ENCODE peak calls at places on chromosomes 2 and 18, in five cellular contexts. S is neuronal stem cell, K is IMR-90, V is H1, D is mesendoderm. A is an unnamed sample.

GRCh38 chr2:203097735-203098134 is 83.1 kb downstream of the NBEAL1 start:
- DNase-seq in S (no peak), K (peak), V (no peak), D (peak), A (no peak)

GRCh38 chr2:10359731-10360329 is 57.1 kb downstream of the HPCAL1 start:
- DNase-seq in S (no peak), K (no peak), V (no peak), D (no peak), A (no peak)

GRCh38 chr2:68282814-68283812 is 30.8 kb upstream of the PPP3R1 start:
- DNase-seq in S (no peak), K (peak), V (no peak), D (peak), A (no peak)

GRCh38 chr18:36809590-36810381 is 19.0 kb downstream of the TPGS2 start:
- DNase-seq in S (peak), K (peak), V (no peak), D (peak), A (peak)

GRCh38 chr18:9649164-9649540 is 34.8 kb upstream of the PPP4R1 start:
- DNase-seq in S (no peak), K (peak), V (no peak), D (no peak), A (no peak)

GRCh38 chr2:64488050-64488974 is 34.4 kb downstream of the LGALSL start:
- DNase-seq in S (peak), K (peak), V (peak), D (peak), A (peak)

GRCh38 chr2:203673933-203674332 is 32.5 kb upstream of the CD28 start:
- DNase-seq in S (no peak), K (no peak), V (no peak), D (no peak), A (no peak)

GRCh38 chr2:118010470-118010869 is 3.4 kb downstream of the CCDC93 start:
- DNase-seq in S (no peak), K (no peak), V (no peak), D (no peak), A (no peak)

GRCh38 chr2:222322241-222322640 is 23.4 kb upstream of the PAX3 start:
- DNase-seq in S (no peak), K (no peak), V (no peak), D (no peak), A (no peak)

GRCh38 chr2:239598732-239599090 is 197.9 kb upstream of the HDAC4 start:
- DNase-seq in S (no peak), K (no peak), V (no peak), D (peak), A (peak)

GRCh38 chr18:22277758-22278157 is 108.4 kb downstream of the GATA6 start:
- DNase-seq in S (no peak), K (peak), V (no peak), D (no peak), A (no peak)

GRCh38 chr18:55275042-55275897 is 312.7 kb downstream of the TCF4 start:
- DNase-seq in S (no peak), K (peak), V (no peak), D (peak), A (no peak)

GRCh38 chr18:51054764-51055163 is 24.8 kb downstream of the SMAD4 start:
- DNase-seq in S (no peak), K (peak), V (no peak), D (no peak), A (no peak)

GRCh38 chr2:40511661-40512213 is 59.8 kb upstream of the SLC8A1 start:
- DNase-seq in S (no peak), K (peak), V (no peak), D (peak), A (no peak)

GRCh38 chr2:190591972-190592371 is 56.9 kb upstream of the NAB1 start:
- DNase-seq in S (no peak), K (no peak), V (no peak), D (no peak), A (no peak)

GRCh38 chr2:217099561-217099960 is 239.7 kb upstream of the TNP1 start:
- DNase-seq in S (no peak), K (no peak), V (no peak), D (no peak), A (no peak)

GRCh38 chr2:186052930-186053329 is 314.3 kb downstream of the FSIP2 start:
- DNase-seq in S (no peak), K (no peak), V (no peak), D (no peak), A (no peak)

GRCh38 chr2:218291934-218292699 is at the start of gene TMBIM1:
- DNase-seq in S (peak), K (peak), V (no peak), D (peak), A (peak)

GRCh38 chr2:129443235-129443884 is 536.1 kb upstream of the RAB6C start:
- DNase-seq in S (no peak), K (no peak), V (no peak), D (peak), A (no peak)

GRCh38 chr2:210226186-210226585 is 939 bp upstream of the ACADL start:
- DNase-seq in S (no peak), K (no peak), V (no peak), D (peak), A (no peak)

GRCh38 chr18:13700153-13700552 is 26.2 kb downstream of the FAM210A start:
- DNase-seq in S (no peak), K (no peak), V (no peak), D (no peak), A (no peak)

GRCh38 chr2:167784071-167784400 is 463.4 kb downstream of the STK39 start:
- DNase-seq in S (no peak), K (no peak), V (no peak), D (no peak), A (no peak)

GRCh38 chr18:75811156-75811555 is 383.7 kb upstream of the SMIM21 start:
- DNase-seq in S (no peak), K (no peak), V (no peak), D (peak), A (no peak)

GRCh38 chr2:147389218-147389617 is 455.6 kb upstream of the ACVR2A start:
- DNase-seq in S (no peak), K (no peak), V (no peak), D (no peak), A (no peak)

GRCh38 chr18:28178720-28179119 is 1.8 kb upstream of the CDH2 start:
- DNase-seq in S (no peak), K (peak), V (no peak), D (peak), A (no peak)

GRCh38 chr2:134630760-134631159 is 88.0 kb downstream of the TMEM163 start:
- DNase-seq in S (no peak), K (no peak), V (no peak), D (no peak), A (no peak)

GRCh38 chr2:66122491-66122890 is 312.4 kb upstream of the MEIS1 start:
- DNase-seq in S (no peak), K (no peak), V (no peak), D (no peak), A (no peak)

GRCh38 chr2:9106338-9107167 is 100.1 kb upstream of the ASAP2 start:
- DNase-seq in S (no peak), K (no peak), V (no peak), D (no peak), A (no peak)
- H2AK5ac ChIP-seq in S (no peak), K (no peak), V (no peak), D (no peak), A (no peak)

DNA sequence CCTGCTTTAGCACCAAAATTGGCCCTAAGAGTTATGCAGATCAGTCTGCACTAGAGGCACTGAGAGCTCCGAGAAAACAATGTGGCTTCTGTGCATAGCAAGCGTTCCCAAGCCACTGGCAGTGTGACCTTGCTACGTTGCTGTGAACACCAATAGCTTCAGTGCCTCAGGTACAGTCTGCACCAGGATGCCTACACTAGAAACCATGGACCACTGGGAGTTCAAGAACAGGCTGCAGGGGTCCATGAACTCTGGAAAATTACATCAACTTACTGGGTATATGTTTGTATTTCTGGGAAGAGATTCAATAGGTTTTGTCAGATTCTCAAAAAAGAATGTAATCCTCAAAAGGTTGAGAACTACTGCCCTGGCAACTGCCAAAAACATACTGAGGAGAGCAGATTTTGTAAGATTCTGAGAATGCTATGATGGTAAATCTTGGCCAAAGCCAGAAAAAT is 18.3 kb upstream of the SP3 start:
- DNase-seq in S (no peak), K (peak), V (no peak), D (no peak), A (no peak)
- H2AK5ac ChIP-seq in S (no peak), K (peak), V (no peak), D (no peak), A (no peak)

GRCh38 chr18:58223717-58224424 is 179.8 kb downstream of the NEDD4L start:
- DNase-seq in S (no peak), K (peak), V (no peak), D (peak), A (no peak)

GRCh38 chr18:58224425-58224750 is 180.4 kb downstream of the NEDD4L start:
- DNase-seq in S (no peak), K (no peak), V (no peak), D (no peak), A (no peak)

GRCh38 chr18:58222439-58223125 is 178.6 kb downstream of the NEDD4L start:
- DNase-seq in S (no peak), K (peak), V (no peak), D (no peak), A (no peak)

GRCh38 chr18:58218111-58218510 is 174.1 kb downstream of the NEDD4L start:
- DNase-seq in S (no peak), K (peak), V (no peak), D (no peak), A (no peak)

DNA sequence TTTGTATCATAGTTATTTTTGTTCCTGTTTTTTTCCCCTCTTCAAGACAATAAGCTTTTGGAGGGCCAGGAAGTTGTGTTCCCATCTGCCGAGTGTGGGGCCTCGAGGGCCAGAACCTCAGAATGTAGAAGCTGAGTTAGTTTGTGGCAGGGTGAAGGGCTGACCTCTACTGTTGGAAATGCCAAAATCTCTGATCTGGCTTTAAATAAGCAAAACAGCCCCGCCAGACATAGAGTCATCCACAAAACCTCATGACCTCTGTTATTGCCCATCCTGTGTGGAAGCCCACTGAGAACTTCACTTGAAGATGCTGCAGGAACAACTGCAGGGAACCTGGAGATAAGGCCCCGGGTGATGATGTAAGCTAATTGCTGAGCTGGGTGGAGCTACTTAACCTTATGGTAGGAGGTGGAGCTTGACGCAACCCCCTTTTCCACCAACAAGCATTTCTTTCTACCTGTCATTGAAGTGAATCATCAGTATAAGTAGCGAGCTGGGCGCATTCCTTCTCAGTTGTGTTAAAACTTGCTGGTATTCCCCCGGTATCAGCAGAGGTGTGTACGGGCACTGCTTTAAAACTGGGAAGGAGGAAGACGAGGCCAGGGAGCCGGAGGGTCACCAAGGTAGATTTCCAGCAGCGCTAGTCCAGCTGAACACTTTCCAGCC is 177.2 kb downstream of the NEDD4L start:
- DNase-seq in S (no peak), K (peak), V (peak), D (peak), A (peak)
- H2AK5ac ChIP-seq in S (no peak), K (peak), V (no peak), D (no peak), A (no peak)

GRCh38 chr18:62524443-62525200 is 1.8 kb downstream of the ZCCHC2 start:
- DNase-seq in S (no peak), K (peak), V (no peak), D (peak), A (peak)
- H2AK5ac ChIP-seq in S (peak), K (no peak), V (no peak), D (no peak), A (no peak)

GRCh38 chr2:8089596-8089995 is 592.3 kb upstream of the ID2 start:
- DNase-seq in S (no peak), K (peak), V (no peak), D (peak), A (no peak)
- H2AK5ac ChIP-seq in S (no peak), K (peak), V (no peak), D (no peak), A (no peak)

GRCh38 chr2:72953976-72954375 is 36.7 kb downstream of the EMX1 start:
- DNase-seq in S (no peak), K (no peak), V (no peak), D (no peak), A (no peak)
- H2AK5ac ChIP-seq in S (peak), K (no peak), V (peak), D (no peak), A (no peak)

A was measured in H9.